ENCODE peak calls at places on chromosomes 13 and 19, in eight cellular contexts. G, D, Y, E, M, U, P and Z are unnamed samples.

GRCh38 chr13:99414048-99414995 is 87.0 kb upstream of the TM9SF2 start:
- DNase-seq in G (peak), D (no peak), Y (no peak), E (no peak), M (no peak), U (no peak), P (no peak), Z (no peak)

GRCh38 chr13:36297600-36298338 is at the start of gene CCDC169:
- DNase-seq in G (peak), D (peak), Y (peak), E (peak), M (no peak), U (peak), P (peak), Z (peak)

GRCh38 chr19:45882652-45883585 is 3.0 kb downstream of the IRF2BP1 start:
- DNase-seq in G (peak), D (peak), Y (peak), E (peak), M (no peak), U (peak), P (peak), Z (peak)

GRCh38 chr13:44912617-44913016 is 76.7 kb downstream of the NUFIP1 start:
- DNase-seq in G (no peak), D (no peak), Y (no peak), E (no peak), M (no peak), U (no peak), P (no peak), Z (no peak)

GRCh38 chr13:60696602-60697001 is 299.6 kb downstream of the TDRD3 start:
- DNase-seq in G (no peak), D (no peak), Y (no peak), E (no peak), M (no peak), U (no peak), P (no peak), Z (no peak)

GRCh38 chr19:32570081-32570785 is 10.8 kb upstream of the PDCD5 start:
- DNase-seq in G (peak), D (peak), Y (peak), E (no peak), M (no peak), U (peak), P (peak), Z (peak)

GRCh38 chr13:21218351-21219043 is 42.0 kb downstream of the MRPL57 start:
- DNase-seq in G (no peak), D (no peak), Y (peak), E (no peak), M (no peak), U (no peak), P (no peak), Z (no peak)

GRCh38 chr13:106796280-106797047 is 228.5 kb upstream of the ARGLU1 start:
- DNase-seq in G (no peak), D (no peak), Y (no peak), E (no peak), M (no peak), U (peak), P (no peak), Z (no peak)

GRCh38 chr13:39729161-39729560 is 73.7 kb downstream of the COG6 start:
- DNase-seq in G (no peak), D (no peak), Y (no peak), E (no peak), M (no peak), U (no peak), P (no peak), Z (no peak)

GRCh38 chr13:48400820-48401219 is 12.1 kb downstream of the LPAR6 start:
- DNase-seq in G (no peak), D (no peak), Y (peak), E (no peak), M (no peak), U (no peak), P (no peak), Z (no peak)

GRCh38 chr19:17889609-17890214 is 18.0 kb downstream of the SLC5A5 start:
- DNase-seq in G (no peak), D (no peak), Y (peak), E (no peak), M (no peak), U (peak), P (peak), Z (no peak)

GRCh38 chr13:19023115-19023514 is 158.5 kb downstream of the TUBA3C start:
- DNase-seq in G (no peak), D (no peak), Y (no peak), E (no peak), M (no peak), U (no peak), P (no peak), Z (no peak)

GRCh38 chr19:16330368-16330801 is 5.8 kb downstream of the KLF2 start:
- DNase-seq in G (no peak), D (peak), Y (peak), E (peak), M (peak), U (no peak), P (no peak), Z (no peak)

GRCh38 chr19:12137541-12137940 is 2.6 kb downstream of the ZNF20 start:
- DNase-seq in G (peak), D (no peak), Y (no peak), E (no peak), M (no peak), U (peak), P (no peak), Z (no peak)

GRCh38 chr19:2494447-2495129 is 18.7 kb downstream of the GADD45B start:
- DNase-seq in G (peak), D (peak), Y (peak), E (peak), M (no peak), U (no peak), P (no peak), Z (no peak)

GRCh38 chr19:19737559-19738332 is 4.8 kb upstream of the ZNF14 start:
- DNase-seq in G (no peak), D (no peak), Y (no peak), E (no peak), M (no peak), U (no peak), P (no peak), Z (no peak)

GRCh38 chr19:43470288-43470687 is 4.9 kb upstream of the LYPD3 start:
- DNase-seq in G (no peak), D (no peak), Y (no peak), E (no peak), M (no peak), U (no peak), P (no peak), Z (no peak)

GRCh38 chr19:18894254-18895037 is 1.5 kb downstream of the CERS1 start:
- DNase-seq in G (no peak), D (no peak), Y (peak), E (no peak), M (no peak), U (peak), P (peak), Z (peak)

GRCh38 chr13:28137556-28137955 is 789 bp upstream of the PAN3 start:
- DNase-seq in G (no peak), D (no peak), Y (no peak), E (no peak), M (no peak), U (no peak), P (no peak), Z (no peak)

GRCh38 chr13:67402546-67402945 is 172.4 kb upstream of the PCDH9 start:
- DNase-seq in G (no peak), D (no peak), Y (no peak), E (no peak), M (no peak), U (no peak), P (no peak), Z (no peak)

GRCh38 chr19:39546599-39546998 is 6.6 kb upstream of the EID2 start:
- DNase-seq in G (no peak), D (no peak), Y (no peak), E (no peak), M (no peak), U (no peak), P (no peak), Z (no peak)

GRCh38 chr13:27632648-27633047 is 11.0 kb downstream of the POLR1D start:
- DNase-seq in G (no peak), D (no peak), Y (no peak), E (no peak), M (no peak), U (no peak), P (no peak), Z (no peak)

GRCh38 chr13:51257187-51257586 is 35.0 kb downstream of the FAM124A start:
- DNase-seq in G (no peak), D (no peak), Y (no peak), E (no peak), M (no peak), U (no peak), P (no peak), Z (no peak)
- TF ChIP-seq CTCF in G (no peak), D (no peak), Y (no peak), E (no peak), M (peak), U (no peak), P (no peak), Z (no peak)

GRCh38 chr19:47435196-47435595 is 15.9 kb upstream of the MEIS3 start:
- DNase-seq in G (no peak), D (no peak), Y (no peak), E (no peak), M (no peak), U (no peak), P (no peak), Z (no peak)
- TF ChIP-seq CTCF in G (no peak), D (no peak), Y (no peak), E (no peak), M (no peak), U (no peak), P (no peak), Z (no peak)

GRCh38 chr19:49217382-49217781 is 59.8 kb downstream of the TRPM4 start:
- DNase-seq in G (no peak), D (no peak), Y (no peak), E (no peak), M (no peak), U (no peak), P (no peak), Z (no peak)
- TF ChIP-seq CTCF in G (no peak), D (no peak), Y (no peak), E (no peak), M (no peak), U (no peak), P (no peak), Z (no peak)

DNA sequence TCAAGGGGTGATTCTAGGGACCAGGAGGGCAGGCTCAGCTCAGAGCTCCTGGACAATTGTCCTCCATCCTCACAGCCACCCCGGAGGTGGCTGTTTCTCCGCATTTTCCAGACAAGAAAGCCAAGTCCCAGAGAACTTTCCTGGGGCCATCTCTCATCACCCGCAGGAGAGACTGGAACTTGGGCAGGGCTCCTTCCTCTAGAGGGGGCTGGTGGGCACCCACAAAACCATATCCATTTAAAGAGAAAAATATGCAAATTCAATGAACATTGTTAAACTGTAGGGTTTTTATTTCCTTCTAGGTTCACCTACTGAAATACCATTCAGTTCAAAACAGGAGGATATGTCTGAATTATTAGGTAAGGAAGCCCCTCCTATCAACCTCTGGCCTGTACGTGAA is 16.6 kb downstream of the SPACA7 start:
- DNase-seq in G (no peak), D (no peak), Y (no peak), E (no peak), M (no peak), U (no peak), P (no peak), Z (no peak)
- TF ChIP-seq CTCF in G (peak), D (no peak), Y (no peak), E (no peak), M (no peak), U (no peak), P (no peak), Z (no peak)